ENCODE peak calls at places on chromosome 7, in six cellular contexts. B, Q, W, O, F and I are unnamed samples.

GRCh38 chr7:35258125-35258890 is 4.4 kb upstream of the TBX20 start:
- DNase-seq in B (no peak), Q (no peak), W (no peak), O (no peak), F (no peak), I (no peak)

GRCh38 chr7:103560136-103560535 is 114.1 kb upstream of the SLC26A5 start:
- DNase-seq in B (no peak), Q (no peak), W (no peak), O (no peak), F (no peak), I (no peak)

GRCh38 chr7:93890464-93891068 is at the start of gene TFPI2:
- DNase-seq in B (no peak), Q (peak; percentile 55), W (peak; percentile 1), O (peak; percentile 76), F (peak; percentile 5), I (no peak)

GRCh38 chr7:99541212-99541611 is 10.7 kb downstream of the FAM200A start:
- DNase-seq in B (no peak), Q (no peak), W (no peak), O (no peak), F (no peak), I (peak; percentile 18)

GRCh38 chr7:149625339-149625946 is 127.8 kb upstream of the ZNF746 start:
- DNase-seq in B (peak; percentile 33), Q (peak; percentile 72), W (no peak), O (peak; percentile 61), F (no peak), I (no peak)

GRCh38 chr7:95430864-95431263 is 4.0 kb downstream of the PON2 start:
- DNase-seq in B (no peak), Q (no peak), W (no peak), O (no peak), F (no peak), I (no peak)

GRCh38 chr7:74025745-74026144 is 2.2 kb upstream of the ELN start:
- DNase-seq in B (no peak), Q (no peak), W (no peak), O (no peak), F (no peak), I (no peak)

GRCh38 chr7:106599343-106599698 is 61.6 kb downstream of the CCDC71L start:
- DNase-seq in B (no peak), Q (no peak), W (no peak), O (no peak), F (no peak), I (no peak)

GRCh38 chr7:47548546-47548945 is 33.4 kb downstream of the TNS3 start:
- DNase-seq in B (no peak), Q (no peak), W (no peak), O (no peak), F (no peak), I (no peak)

GRCh38 chr7:2922271-2922691 is 78.2 kb upstream of the GNA12 start:
- DNase-seq in B (no peak), Q (no peak), W (no peak), O (no peak), F (no peak), I (no peak)

GRCh38 chr7:47580811-47581331 is 1.0 kb downstream of the TNS3 start:
- DNase-seq in B (no peak), Q (no peak), W (no peak), O (peak; percentile 50), F (no peak), I (no peak)

GRCh38 chr7:19117081-19117869 is at the start of gene TWIST1:
- DNase-seq in B (no peak), Q (peak; percentile 72), W (no peak), O (peak; percentile 46), F (no peak), I (peak; percentile 91)

GRCh38 chr7:23043441-23043840 is 29.5 kb upstream of the HYCC1 start:
- DNase-seq in B (no peak), Q (no peak), W (no peak), O (no peak), F (no peak), I (no peak)

GRCh38 chr7:26127411-26127810 is 24.6 kb upstream of the NFE2L3 start:
- DNase-seq in B (no peak), Q (no peak), W (no peak), O (no peak), F (no peak), I (no peak)